ENCODE peak calls at places on chromosomes 4 and X, in seven cellular contexts. One of them, this sample, is unnamed.

GRCh38 chr4:7359302-7360063 is 75.2 kb downstream of the PSAPL1 start:
- DNase-seq in HepG2: no peak
- DNase-seq in cardiac muscle cell: peak; percentile 21
- DNase-seq in left lung: peak; percentile 73
- DNase-seq in GM23248: no peak
- DNase-seq in K562: no peak
- DNase-seq in CD4-positive, alpha-beta memory T cell: no peak
- DNase-seq in this sample: no peak

GRCh38 chr4:110876866-110877265 is 254.0 kb upstream of the PITX2 start:
- DNase-seq in left lung: no peak
- DNase-seq in HepG2: no peak
- DNase-seq in GM23248: no peak
- DNase-seq in cardiac muscle cell: no peak
- DNase-seq in CD4-positive, alpha-beta memory T cell: no peak
- DNase-seq in K562: no peak
- DNase-seq in this sample: no peak

GRCh38 chr4:150318971-150319370 is 240.7 kb downstream of the DCLK2 start:
- DNase-seq in HepG2: no peak
- DNase-seq in GM23248: no peak
- DNase-seq in left lung: no peak
- DNase-seq in K562: peak; percentile 20
- DNase-seq in CD4-positive, alpha-beta memory T cell: no peak
- DNase-seq in cardiac muscle cell: no peak
- DNase-seq in this sample: no peak

GRCh38 chr4:101806914-101807313 is 16.4 kb downstream of the BANK1 start:
- DNase-seq in CD4-positive, alpha-beta memory T cell: no peak
- DNase-seq in cardiac muscle cell: no peak
- DNase-seq in GM23248: peak; percentile 58
- DNase-seq in left lung: no peak
- DNase-seq in K562: no peak
- DNase-seq in HepG2: no peak
- DNase-seq in this sample: no peak

GRCh38 chrX:154529206-154529612 is 13.2 kb upstream of the FAM3A start:
- DNase-seq in cardiac muscle cell: no peak
- DNase-seq in CD4-positive, alpha-beta memory T cell: no peak
- DNase-seq in GM23248: no peak
- DNase-seq in K562: no peak
- DNase-seq in HepG2: peak; percentile 45
- DNase-seq in left lung: no peak
- DNase-seq in this sample: no peak

GRCh38 chrX:11341274-11342256 is 48.4 kb downstream of the AMELX start:
- DNase-seq in CD4-positive, alpha-beta memory T cell: no peak
- DNase-seq in cardiac muscle cell: no peak
- DNase-seq in HepG2: no peak
- DNase-seq in GM23248: peak; percentile 89
- DNase-seq in left lung: no peak
- DNase-seq in K562: peak; percentile 44
- DNase-seq in this sample: no peak

GRCh38 chr4:140211693-140212092 is 57.7 kb upstream of the MAML3 start:
- DNase-seq in GM23248: no peak
- DNase-seq in HepG2: no peak
- DNase-seq in CD4-positive, alpha-beta memory T cell: no peak
- DNase-seq in left lung: no peak
- DNase-seq in K562: no peak
- DNase-seq in cardiac muscle cell: no peak
- DNase-seq in this sample: no peak

GRCh38 chrX:31266172-31267076 is 194.6 kb upstream of the FTHL17 start:
- DNase-seq in CD4-positive, alpha-beta memory T cell: no peak
- DNase-seq in HepG2: peak; percentile 25
- DNase-seq in K562: peak; percentile 70
- DNase-seq in GM23248: peak; percentile 44
- DNase-seq in cardiac muscle cell: peak; percentile 72
- DNase-seq in left lung: peak; percentile 81
- DNase-seq in this sample: no peak

GRCh38 chr4:101977096-101977495 is 186.6 kb downstream of the BANK1 start:
- DNase-seq in K562: no peak
- DNase-seq in GM23248: peak; percentile 99
- DNase-seq in CD4-positive, alpha-beta memory T cell: no peak
- DNase-seq in HepG2: no peak
- DNase-seq in cardiac muscle cell: no peak
- DNase-seq in left lung: no peak
- DNase-seq in this sample: no peak

GRCh38 chr4:183026701-183027100 is 72.4 kb upstream of the WWC2 start:
- DNase-seq in cardiac muscle cell: no peak
- DNase-seq in CD4-positive, alpha-beta memory T cell: no peak
- DNase-seq in HepG2: no peak
- DNase-seq in K562: no peak
- DNase-seq in left lung: no peak
- DNase-seq in GM23248: no peak
- DNase-seq in this sample: no peak

GRCh38 chr4:176238157-176238608 is 30.8 kb downstream of the ASB5 start:
- DNase-seq in HepG2: no peak
- DNase-seq in CD4-positive, alpha-beta memory T cell: no peak
- DNase-seq in K562: no peak
- DNase-seq in cardiac muscle cell: no peak
- DNase-seq in left lung: no peak
- DNase-seq in GM23248: peak; percentile 74
- DNase-seq in this sample: no peak

GRCh38 chr4:78543424-78544238 is 7.9 kb upstream of the ANXA3 start:
- DNase-seq in GM23248: peak; percentile 31
- DNase-seq in cardiac muscle cell: peak; percentile 13
- DNase-seq in CD4-positive, alpha-beta memory T cell: no peak
- DNase-seq in K562: no peak
- DNase-seq in HepG2: no peak
- DNase-seq in left lung: no peak
- DNase-seq in this sample: no peak

DNA sequence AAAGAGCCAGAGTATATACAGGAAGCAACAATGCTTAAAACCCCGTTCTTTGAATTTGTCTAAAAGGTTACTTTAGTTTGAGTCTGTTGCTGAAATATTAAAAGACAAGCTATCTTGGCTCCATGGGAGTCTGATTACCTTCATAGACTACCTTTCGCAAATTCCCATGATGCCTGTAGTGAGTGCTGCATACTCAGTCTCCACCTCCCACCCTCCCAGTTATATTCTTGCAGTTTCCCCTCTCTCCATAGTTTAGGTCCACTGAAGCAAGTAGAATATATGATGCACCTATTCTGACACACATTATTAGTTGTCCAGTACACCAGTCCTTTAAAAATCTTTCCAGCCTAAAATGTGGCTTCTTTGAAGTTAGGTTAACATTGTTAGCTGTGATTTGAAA is 2.4 kb downstream of the CNKSR2 start:
- DNase-seq in cardiac muscle cell: no peak
- DNase-seq in left lung: no peak
- DNase-seq in GM23248: no peak
- DNase-seq in K562: no peak
- DNase-seq in CD4-positive, alpha-beta memory T cell: no peak
- DNase-seq in HepG2: no peak
- DNase-seq in this sample: no peak
- H3K4me3 ChIP-seq in cardiac muscle cell: no peak overlapping the region
- H3K4me3 ChIP-seq in left lung: no peak overlapping the region
- H3K4me3 ChIP-seq in GM23248: no peak overlapping the region
- H3K4me3 ChIP-seq in K562: no peak overlapping the region
- H3K4me3 ChIP-seq in CD4-positive, alpha-beta memory T cell: no peak overlapping the region
- H3K4me3 ChIP-seq in HepG2: no peak overlapping the region
- H3K4me3 ChIP-seq in this sample: no peak overlapping the region

GRCh38 chr4:173528378-173529321 is 1.4 kb downstream of the HAND2 start:
- DNase-seq in GM23248: peak; percentile 71
- DNase-seq in CD4-positive, alpha-beta memory T cell: no peak
- DNase-seq in left lung: no peak
- DNase-seq in cardiac muscle cell: peak; percentile 59
- DNase-seq in HepG2: no peak
- DNase-seq in K562: peak; percentile 45
- DNase-seq in this sample: no peak
- H3K4me3 ChIP-seq in GM23248: peak overlapping the region; percentile 97
- H3K4me3 ChIP-seq in CD4-positive, alpha-beta memory T cell: no peak overlapping the region
- H3K4me3 ChIP-seq in left lung: no peak overlapping the region
- H3K4me3 ChIP-seq in cardiac muscle cell: peak overlapping the region; percentile 96
- H3K4me3 ChIP-seq in HepG2: no peak overlapping the region
- H3K4me3 ChIP-seq in K562: peak overlapping the region; percentile 51
- H3K4me3 ChIP-seq in this sample: no peak overlapping the region

GRCh38 chr4:109049926-109050325 is 252.5 kb downstream of the COL25A1 start:
- DNase-seq in cardiac muscle cell: no peak
- DNase-seq in K562: no peak
- DNase-seq in HepG2: no peak
- DNase-seq in GM23248: no peak
- DNase-seq in left lung: no peak
- DNase-seq in CD4-positive, alpha-beta memory T cell: no peak
- DNase-seq in this sample: no peak

GRCh38 chr4:109046549-109047171 is 255.8 kb downstream of the COL25A1 start:
- DNase-seq in HepG2: peak; percentile 0
- DNase-seq in left lung: no peak
- DNase-seq in CD4-positive, alpha-beta memory T cell: no peak
- DNase-seq in GM23248: peak; percentile 66
- DNase-seq in K562: no peak
- DNase-seq in cardiac muscle cell: no peak
- DNase-seq in this sample: no peak

GRCh38 chr4:109052699-109053656 is 249.5 kb downstream of the COL25A1 start:
- DNase-seq in HepG2: no peak
- DNase-seq in CD4-positive, alpha-beta memory T cell: no peak
- DNase-seq in GM23248: no peak
- DNase-seq in left lung: no peak
- DNase-seq in cardiac muscle cell: no peak
- DNase-seq in K562: no peak
- DNase-seq in this sample: no peak

GRCh38 chr4:109051054-109051453 is 251.4 kb downstream of the COL25A1 start:
- DNase-seq in left lung: no peak
- DNase-seq in HepG2: no peak
- DNase-seq in cardiac muscle cell: no peak
- DNase-seq in K562: no peak
- DNase-seq in CD4-positive, alpha-beta memory T cell: no peak
- DNase-seq in GM23248: no peak
- DNase-seq in this sample: no peak
- H3K4me3 ChIP-seq in left lung: no peak overlapping the region
- H3K4me3 ChIP-seq in HepG2: no peak overlapping the region
- H3K4me3 ChIP-seq in cardiac muscle cell: no peak overlapping the region
- H3K4me3 ChIP-seq in K562: no peak overlapping the region
- H3K4me3 ChIP-seq in CD4-positive, alpha-beta memory T cell: no peak overlapping the region
- H3K4me3 ChIP-seq in GM23248: no peak overlapping the region
- H3K4me3 ChIP-seq in this sample: no peak overlapping the region

GRCh38 chrX:18883961-18884765 is 99.8 kb downstream of the PHKA2 start:
- DNase-seq in cardiac muscle cell: no peak
- DNase-seq in left lung: no peak
- DNase-seq in CD4-positive, alpha-beta memory T cell: no peak
- DNase-seq in K562: no peak
- DNase-seq in HepG2: no peak
- DNase-seq in GM23248: no peak
- DNase-seq in this sample: no peak

GRCh38 chrX:18886344-18887161 is 97.4 kb downstream of the PHKA2 start:
- DNase-seq in CD4-positive, alpha-beta memory T cell: peak; percentile 34
- DNase-seq in cardiac muscle cell: peak; percentile 62
- DNase-seq in GM23248: peak; percentile 74
- DNase-seq in K562: peak; percentile 61
- DNase-seq in left lung: peak; percentile 81
- DNase-seq in HepG2: peak; percentile 22
- DNase-seq in this sample: no peak

GRCh38 chrX:18884916-18885315 is 99.0 kb downstream of the PHKA2 start:
- DNase-seq in cardiac muscle cell: peak; percentile 24
- DNase-seq in HepG2: no peak
- DNase-seq in left lung: no peak
- DNase-seq in GM23248: peak; percentile 17
- DNase-seq in CD4-positive, alpha-beta memory T cell: no peak
- DNase-seq in K562: no peak
- DNase-seq in this sample: no peak

GRCh38 chrX:18886005-18886343 is 97.9 kb downstream of the PHKA2 start:
- DNase-seq in left lung: no peak
- DNase-seq in HepG2: no peak
- DNase-seq in CD4-positive, alpha-beta memory T cell: no peak
- DNase-seq in cardiac muscle cell: no peak
- DNase-seq in K562: no peak
- DNase-seq in GM23248: no peak
- DNase-seq in this sample: no peak

DNA sequence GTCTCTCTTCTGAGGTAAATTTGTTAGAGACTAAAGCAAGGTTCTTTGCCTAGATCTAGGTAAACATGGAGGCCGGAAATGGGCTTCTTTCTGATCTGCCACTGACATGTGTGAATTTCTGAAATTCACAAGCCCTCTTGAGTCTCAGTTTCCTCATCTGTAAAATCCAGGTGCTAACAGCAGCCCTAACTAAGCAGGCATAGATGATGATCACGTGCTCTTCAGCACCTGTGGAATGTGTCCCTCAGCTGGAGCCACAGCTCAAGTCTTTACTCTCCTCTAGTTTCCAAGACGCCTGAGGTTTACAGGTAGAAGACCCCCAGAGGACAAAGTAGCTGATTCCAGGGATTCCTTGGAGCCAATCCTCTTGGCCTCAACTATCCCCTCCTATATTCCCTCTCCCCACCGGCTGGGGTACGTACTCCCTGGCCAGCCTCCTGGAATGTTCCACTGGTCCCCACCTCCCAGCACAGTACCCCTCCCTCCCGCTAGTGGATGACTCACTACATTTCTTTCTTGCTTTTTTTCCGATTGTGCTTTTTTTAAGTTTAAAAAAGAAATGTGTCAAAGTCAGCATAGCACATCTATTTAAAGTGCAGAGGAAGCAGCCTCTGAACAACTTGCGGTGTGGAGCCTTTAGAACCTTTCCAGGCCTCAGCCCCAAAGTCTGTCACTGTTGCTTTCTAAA is 98.5 kb downstream of the PHKA2 start:
- DNase-seq in GM23248: peak; percentile 13
- DNase-seq in CD4-positive, alpha-beta memory T cell: no peak
- DNase-seq in K562: no peak
- DNase-seq in left lung: no peak
- DNase-seq in HepG2: no peak
- DNase-seq in cardiac muscle cell: no peak
- DNase-seq in this sample: peak; percentile 25
- H3K4me3 ChIP-seq in GM23248: peak overlapping the region; percentile 71
- H3K4me3 ChIP-seq in CD4-positive, alpha-beta memory T cell: peak overlapping the region; percentile 56
- H3K4me3 ChIP-seq in K562: no peak overlapping the region
- H3K4me3 ChIP-seq in left lung: peak overlapping the region; percentile 38
- H3K4me3 ChIP-seq in HepG2: peak overlapping the region; percentile 59
- H3K4me3 ChIP-seq in cardiac muscle cell: peak overlapping the region; percentile 17
- H3K4me3 ChIP-seq in this sample: no peak overlapping the region

DNA sequence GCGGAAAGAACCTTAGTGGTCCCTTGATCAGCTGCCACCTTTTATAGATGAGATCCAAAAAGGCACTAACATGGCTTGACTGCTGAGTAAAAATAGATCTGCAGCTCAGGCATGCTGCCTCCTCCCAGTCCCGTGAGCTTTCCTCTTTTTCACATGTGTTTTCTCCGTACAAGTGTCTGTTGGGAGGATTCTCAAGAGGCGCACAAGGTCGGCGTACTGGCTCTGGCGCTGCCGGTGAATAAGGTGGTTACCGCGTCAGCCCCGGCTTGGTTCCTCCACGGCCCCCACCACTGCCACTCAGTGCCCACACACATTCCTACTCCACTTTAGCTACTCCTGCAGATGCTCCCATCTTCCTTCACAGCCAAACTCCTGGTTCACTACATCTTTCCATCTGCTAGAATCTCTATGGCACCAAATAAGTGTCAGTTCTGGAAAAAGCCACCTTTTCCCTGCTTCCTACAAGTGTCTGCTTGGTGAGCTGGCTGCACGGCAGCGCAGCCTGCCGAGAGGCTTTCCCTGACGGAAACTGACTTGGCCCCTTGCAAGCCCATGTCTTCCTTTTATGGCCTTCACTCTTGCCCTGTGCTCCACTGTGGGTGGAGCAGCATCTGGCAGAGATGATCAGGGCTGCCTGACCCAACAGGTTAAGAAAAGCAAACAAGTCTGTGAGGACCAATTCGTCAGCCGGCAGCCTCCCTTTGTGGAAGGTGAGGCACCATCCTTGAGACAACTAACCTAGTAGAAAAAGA is 99.8 kb downstream of the KLHL8 start:
- DNase-seq in HepG2: peak; percentile 47
- DNase-seq in K562: no peak
- DNase-seq in cardiac muscle cell: peak; percentile 45
- DNase-seq in GM23248: no peak
- DNase-seq in CD4-positive, alpha-beta memory T cell: no peak
- DNase-seq in left lung: peak; percentile 70
- DNase-seq in this sample: no peak
- H3K4me3 ChIP-seq in HepG2: no peak overlapping the region
- H3K4me3 ChIP-seq in K562: no peak overlapping the region
- H3K4me3 ChIP-seq in cardiac muscle cell: no peak overlapping the region
- H3K4me3 ChIP-seq in GM23248: no peak overlapping the region
- H3K4me3 ChIP-seq in CD4-positive, alpha-beta memory T cell: no peak overlapping the region
- H3K4me3 ChIP-seq in left lung: no peak overlapping the region
- H3K4me3 ChIP-seq in this sample: no peak overlapping the region

This sample was measured in Jurkat, Clone E6-1.